ENCODE peak calls at places on chromosomes 6 and 20, in nine cellular contexts. S, A, G, Z, F, R, J, M and E are unnamed samples.

GRCh38 chr20:32648761-32649615 is 24.8 kb downstream of the C20orf203 start:
- DNase-seq in F (no peak), S (no peak), G (no peak), A (no peak), R (no peak), Z (no peak), J (peak), M (no peak), E (no peak)

GRCh38 chr6:43293698-43294097 is 4.4 kb upstream of the SLC22A7 start:
- DNase-seq in J (no peak), Z (no peak), G (no peak), A (no peak), S (no peak), R (no peak), M (no peak), F (no peak), E (no peak)

GRCh38 chr6:166529571-166529970 is 56.9 kb downstream of the RAMACL start:
- DNase-seq in J (no peak), S (no peak), R (no peak), G (peak), A (no peak), M (no peak), Z (no peak), F (no peak), E (no peak)

GRCh38 chr6:144957236-144957937 is 672.3 kb downstream of the UTRN start:
- DNase-seq in G (peak), R (no peak), M (no peak), Z (no peak), S (no peak), A (no peak), J (no peak), F (no peak), E (no peak)

GRCh38 chr6:170461556-170462365 is 91.3 kb downstream of the PSMB1 start:
- DNase-seq in F (no peak), Z (no peak), G (no peak), J (peak), S (no peak), R (no peak), M (no peak), A (no peak), E (no peak)

GRCh38 chr6:154984146-154984545 is 11.0 kb upstream of the TIAM2 start:
- DNase-seq in G (peak), R (no peak), M (no peak), J (no peak), S (no peak), Z (no peak), F (no peak), A (no peak), E (no peak)

GRCh38 chr6:159037746-159038290 is 7.0 kb downstream of the TAGAP start:
- DNase-seq in S (no peak), M (no peak), Z (no peak), R (no peak), G (no peak), F (no peak), J (no peak), A (no peak), E (no peak)

GRCh38 chr6:105402090-105402980 is 547 bp downstream of the PREP start:
- DNase-seq in Z (peak), M (no peak), S (no peak), F (no peak), J (peak), G (peak), R (peak), A (no peak), E (no peak)